ENCODE peak calls at places on chromosomes 7 and 10, in four cellular contexts. One of them, this sample, is unnamed.

GRCh38 chr7:103597606-103598005 is 151.6 kb upstream of the SLC26A5 start:
- DNase-seq in SK-N-SH: no peak
- DNase-seq in amygdala: no peak
- DNase-seq in amniotic stem cell: no peak
- DNase-seq in this sample: no peak

GRCh38 chr7:3597243-3597642 is 296.2 kb downstream of the SDK1 start:
- DNase-seq in amygdala: no peak
- DNase-seq in amniotic stem cell: no peak
- DNase-seq in SK-N-SH: no peak
- DNase-seq in this sample: no peak

GRCh38 chr10:2508971-2509605 is 558.3 kb upstream of the PFKP start:
- DNase-seq in SK-N-SH: no peak
- DNase-seq in amniotic stem cell: no peak
- DNase-seq in amygdala: no peak
- DNase-seq in this sample: no peak

GRCh38 chr7:101934618-101935017 is 117.2 kb downstream of the CUX1 start:
- DNase-seq in amygdala: no peak
- DNase-seq in SK-N-SH: no peak
- DNase-seq in amniotic stem cell: no peak
- DNase-seq in this sample: no peak

GRCh38 chr7:38704751-38705150 is 73.6 kb upstream of the AMPH start:
- DNase-seq in SK-N-SH: no peak
- DNase-seq in amygdala: no peak
- DNase-seq in amniotic stem cell: no peak
- DNase-seq in this sample: no peak

GRCh38 chr10:93751832-93752231 is 5.9 kb upstream of the LGI1 start:
- DNase-seq in SK-N-SH: peak
- DNase-seq in amygdala: peak
- DNase-seq in amniotic stem cell: no peak
- DNase-seq in this sample: no peak

GRCh38 chr10:29328988-29329387 is 40.1 kb downstream of the LYZL1 start:
- DNase-seq in SK-N-SH: no peak
- DNase-seq in amygdala: no peak
- DNase-seq in amniotic stem cell: no peak
- DNase-seq in this sample: peak

GRCh38 chr10:114526497-114527238 is 122.4 kb upstream of the AFAP1L2 start:
- DNase-seq in amygdala: peak
- DNase-seq in amniotic stem cell: no peak
- DNase-seq in SK-N-SH: peak
- DNase-seq in this sample: no peak

GRCh38 chr7:28592861-28593260 is 180.5 kb downstream of the CREB5 start:
- DNase-seq in amygdala: no peak
- DNase-seq in amniotic stem cell: no peak
- DNase-seq in SK-N-SH: no peak
- DNase-seq in this sample: no peak

GRCh38 chr7:32587431-32587948 is 92.2 kb downstream of the AVL9 start:
- DNase-seq in SK-N-SH: no peak
- DNase-seq in amniotic stem cell: no peak
- DNase-seq in amygdala: no peak
- DNase-seq in this sample: peak

GRCh38 chr10:47050618-47051455 is 139.6 kb downstream of the PTPN20 start:
- DNase-seq in SK-N-SH: no peak
- DNase-seq in amygdala: no peak
- DNase-seq in amniotic stem cell: no peak
- DNase-seq in this sample: no peak

GRCh38 chr7:47819054-47819920 is 129.0 kb downstream of the PKD1L1 start:
- DNase-seq in SK-N-SH: peak
- DNase-seq in amygdala: peak
- DNase-seq in amniotic stem cell: peak
- DNase-seq in this sample: peak

GRCh38 chr10:110525349-110526260 is 27.9 kb downstream of the DUSP5 start:
- DNase-seq in SK-N-SH: no peak
- DNase-seq in amniotic stem cell: no peak
- DNase-seq in amygdala: no peak
- DNase-seq in this sample: no peak

GRCh38 chr10:132189810-132190422 is 3.2 kb downstream of the DPYSL4 start:
- DNase-seq in SK-N-SH: no peak
- DNase-seq in amniotic stem cell: no peak
- DNase-seq in amygdala: no peak
- DNase-seq in this sample: no peak

GRCh38 chr7:138978541-138979184 is 2.5 kb downstream of the KIAA1549 start:
- DNase-seq in amniotic stem cell: no peak
- DNase-seq in SK-N-SH: peak
- DNase-seq in amygdala: no peak
- DNase-seq in this sample: no peak

GRCh38 chr7:46165281-46165680 is 244.2 kb upstream of the IGFBP3 start:
- DNase-seq in SK-N-SH: no peak
- DNase-seq in amniotic stem cell: no peak
- DNase-seq in amygdala: no peak
- DNase-seq in this sample: no peak

GRCh38 chr10:58734116-58734515 is 221.4 kb downstream of the BICC1 start:
- DNase-seq in amygdala: no peak
- DNase-seq in SK-N-SH: peak
- DNase-seq in amniotic stem cell: no peak
- DNase-seq in this sample: peak

GRCh38 chr10:96352587-96352986 is 6.2 kb downstream of the OPALIN start:
- DNase-seq in amniotic stem cell: no peak
- DNase-seq in SK-N-SH: no peak
- DNase-seq in amygdala: no peak
- DNase-seq in this sample: no peak

GRCh38 chr10:12348870-12349627 is at the start of gene CAMK1D:
- DNase-seq in amniotic stem cell: peak
- DNase-seq in SK-N-SH: peak
- DNase-seq in amygdala: peak
- DNase-seq in this sample: no peak

GRCh38 chr7:116801092-116801710 is 61.2 kb upstream of the CAPZA2 start:
- DNase-seq in amygdala: no peak
- DNase-seq in amniotic stem cell: peak
- DNase-seq in SK-N-SH: no peak
- DNase-seq in this sample: peak

GRCh38 chr7:48587475-48587874 is 336.9 kb upstream of the CDC14C start:
- DNase-seq in SK-N-SH: no peak
- DNase-seq in amniotic stem cell: no peak
- DNase-seq in amygdala: no peak
- DNase-seq in this sample: no peak

GRCh38 chr7:24328050-24328449 is 44.1 kb downstream of the NPY start:
- DNase-seq in amniotic stem cell: no peak
- DNase-seq in amygdala: no peak
- DNase-seq in SK-N-SH: no peak
- DNase-seq in this sample: no peak

GRCh38 chr10:1267568-1267967 is 211.4 kb downstream of the WDR37 start:
- DNase-seq in SK-N-SH: no peak
- DNase-seq in amniotic stem cell: no peak
- DNase-seq in amygdala: no peak
- DNase-seq in this sample: no peak

GRCh38 chr7:32958046-32959025 is 1.1 kb downstream of the FKBP9 start:
- DNase-seq in amygdala: no peak
- DNase-seq in amniotic stem cell: no peak
- DNase-seq in SK-N-SH: no peak
- DNase-seq in this sample: no peak

GRCh38 chr10:130422366-130423324 is 286.5 kb downstream of the GLRX3 start:
- DNase-seq in amniotic stem cell: no peak
- DNase-seq in amygdala: no peak
- DNase-seq in SK-N-SH: no peak
- DNase-seq in this sample: no peak

GRCh38 chr10:21740989-21741388 is 207.0 kb downstream of the MLLT10 start:
- DNase-seq in amniotic stem cell: no peak
- DNase-seq in amygdala: no peak
- DNase-seq in SK-N-SH: no peak
- DNase-seq in this sample: no peak

GRCh38 chr7:142328006-142328405 is 70.1 kb upstream of the PRSS58 start:
- DNase-seq in SK-N-SH: no peak
- DNase-seq in amniotic stem cell: no peak
- DNase-seq in amygdala: no peak
- DNase-seq in this sample: no peak

GRCh38 chr7:91837397-91838070 is 43.0 kb downstream of the MTERF1 start:
- DNase-seq in amniotic stem cell: no peak
- DNase-seq in amygdala: peak
- DNase-seq in SK-N-SH: no peak
- DNase-seq in this sample: no peak

GRCh38 chr7:131381069-131381838 is 53.6 kb downstream of the MKLN1 start:
- DNase-seq in amygdala: no peak
- DNase-seq in amniotic stem cell: no peak
- DNase-seq in SK-N-SH: no peak
- DNase-seq in this sample: no peak

GRCh38 chr7:52017802-52018679 is 701.4 kb upstream of the COBL start:
- DNase-seq in SK-N-SH: peak
- DNase-seq in amniotic stem cell: no peak
- DNase-seq in amygdala: peak
- DNase-seq in this sample: no peak

GRCh38 chr7:147406521-147407115 is 1183.9 kb upstream of the C7orf33 start:
- DNase-seq in SK-N-SH: no peak
- DNase-seq in amniotic stem cell: no peak
- DNase-seq in amygdala: no peak
- DNase-seq in this sample: no peak

GRCh38 chr7:151705744-151706567 is 171.0 kb downstream of the PRKAG2 start:
- DNase-seq in SK-N-SH: peak
- DNase-seq in amygdala: no peak
- DNase-seq in amniotic stem cell: no peak
- DNase-seq in this sample: no peak